ENCODE peak calls at places on chromosomes 3 and 15, in four cellular contexts. M is Daoy; C is activated T-cell treated with anti-CD3 and anti-CD28 coated beads, Interleukin-2, amount 50 U/mL, for 48 hours; L is LHCN-M2. F is an unnamed sample.

GRCh38 chr15:95087253-95087609 is 855.9 kb downstream of the MCTP2 start:
- DNase-seq in C (no peak), L (no peak), M (no peak), F (no peak)

GRCh38 chr3:46876313-46877300 is 914 bp upstream of the PTH1R start:
- DNase-seq in L (no peak), C (no peak), M (no peak), F (no peak)

GRCh38 chr3:1092771-1093170 is at the start of gene CNTN6:
- DNase-seq in C (no peak), L (no peak), M (no peak), F (no peak)

GRCh38 chr3:193029800-193030199 is 112.1 kb upstream of the MB21D2 start:
- DNase-seq in L (no peak), M (peak; percentile 34), C (no peak), F (no peak)

GRCh38 chr3:68059628-68060027 is 405.2 kb upstream of the SUCLG2 start:
- DNase-seq in C (no peak), M (no peak), L (no peak), F (peak; percentile 80)

GRCh38 chr15:50377867-50378751 is 23.1 kb upstream of the GABPB1 start:
- DNase-seq in M (no peak), L (no peak), C (no peak), F (no peak)

GRCh38 chr3:10954740-10955139 is 37.8 kb upstream of the SLC6A1 start:
- DNase-seq in M (no peak), L (no peak), C (no peak), F (no peak)

GRCh38 chr3:60594025-60594424 is 657.2 kb downstream of the FHIT start:
- DNase-seq in C (no peak), M (no peak), L (no peak), F (no peak)

GRCh38 chr3:139534444-139534812 is 5.1 kb downstream of the RBP1 start:
- DNase-seq in C (no peak), M (peak; percentile 91), L (peak; percentile 43), F (peak; percentile 85)

GRCh38 chr3:34419801-34420200 is 621.4 kb downstream of the PDCD6IP start:
- DNase-seq in L (peak; percentile 35), C (no peak), M (no peak), F (no peak)

GRCh38 chr3:27712136-27713065 is 9.7 kb downstream of the EOMES start:
- DNase-seq in M (peak; percentile 81), L (peak; percentile 77), C (peak; percentile 84), F (peak; percentile 55)

GRCh38 chr3:162368377-162368776 is 871.8 kb downstream of the OTOL1 start:
- DNase-seq in M (no peak), C (no peak), L (no peak), F (no peak)

GRCh38 chr15:48800811-48801460 is 9.9 kb downstream of the CEP152 start:
- DNase-seq in C (no peak), M (no peak), L (peak; percentile 50), F (peak; percentile 13)

GRCh38 chr3:157104928-157105652 is 54.9 kb downstream of the CCNL1 start:
- DNase-seq in M (no peak), L (no peak), C (no peak), F (no peak)

F was measured in kidney glomerular epithelial cell.